ENCODE peak calls at places on chromosomes 5 and 9, in four cellular contexts. One of them, this sample, is unnamed.

GRCh38 chr5:35464757-35465156 is 152.9 kb upstream of the SPEF2 start:
- DNase-seq in ecto neural progenitor cell: no peak
- DNase-seq in nucleus accumbens: no peak
- DNase-seq in putamen: no peak
- DNase-seq in this sample: no peak

GRCh38 chr5:141422742-141423291 is 2.0 kb downstream of the PCDHGA11 start:
- DNase-seq in ecto neural progenitor cell: no peak
- DNase-seq in nucleus accumbens: no peak
- DNase-seq in putamen: no peak
- DNase-seq in this sample: no peak

GRCh38 chr9:115775669-115776068 is 377.9 kb upstream of the PAPPA start:
- DNase-seq in ecto neural progenitor cell: no peak
- DNase-seq in nucleus accumbens: no peak
- DNase-seq in putamen: no peak
- DNase-seq in this sample: no peak

GRCh38 chr9:35748858-35749514 is at the start of the genes GBA2 and RGP1:
- DNase-seq in ecto neural progenitor cell: peak; percentile 88
- DNase-seq in nucleus accumbens: peak; percentile 74
- DNase-seq in putamen: peak; percentile 86
- DNase-seq in this sample: no peak

GRCh38 chr5:32523625-32524024 is 61.7 kb upstream of the SUB1 start:
- DNase-seq in ecto neural progenitor cell: no peak
- DNase-seq in putamen: no peak
- DNase-seq in nucleus accumbens: no peak
- DNase-seq in this sample: no peak

GRCh38 chr9:37324261-37324683 is 98.2 kb upstream of the GRHPR start:
- DNase-seq in ecto neural progenitor cell: no peak
- DNase-seq in nucleus accumbens: peak; percentile 28
- DNase-seq in putamen: peak; percentile 29
- DNase-seq in this sample: no peak

GRCh38 chr9:134735441-134736175 is 94.0 kb downstream of the COL5A1 start:
- DNase-seq in putamen: no peak
- DNase-seq in nucleus accumbens: no peak
- DNase-seq in ecto neural progenitor cell: peak; percentile 59
- DNase-seq in this sample: no peak

GRCh38 chr9:74025402-74025894 is 471.7 kb upstream of the RORB start:
- DNase-seq in nucleus accumbens: no peak
- DNase-seq in ecto neural progenitor cell: no peak
- DNase-seq in putamen: no peak
- DNase-seq in this sample: no peak

GRCh38 chr5:170963521-170963920 is 101.7 kb downstream of the RANBP17 start:
- DNase-seq in ecto neural progenitor cell: no peak
- DNase-seq in nucleus accumbens: no peak
- DNase-seq in putamen: no peak
- DNase-seq in this sample: no peak

GRCh38 chr5:137142371-137143243 is 356.5 kb downstream of the SPOCK1 start:
- DNase-seq in ecto neural progenitor cell: no peak
- DNase-seq in nucleus accumbens: no peak
- DNase-seq in putamen: no peak
- DNase-seq in this sample: no peak

GRCh38 chr5:18798058-18798457 is 1163.8 kb downstream of the TAF11L14 start:
- DNase-seq in putamen: no peak
- DNase-seq in nucleus accumbens: no peak
- DNase-seq in ecto neural progenitor cell: no peak
- DNase-seq in this sample: no peak

GRCh38 chr9:127058645-127059021 is 63.8 kb downstream of the ANGPTL2 start:
- DNase-seq in ecto neural progenitor cell: no peak
- DNase-seq in putamen: no peak
- DNase-seq in nucleus accumbens: no peak
- DNase-seq in this sample: no peak

GRCh38 chr9:37565661-37566618 is 10.2 kb downstream of the FBXO10 start:
- DNase-seq in nucleus accumbens: no peak
- DNase-seq in putamen: no peak
- DNase-seq in ecto neural progenitor cell: no peak
- DNase-seq in this sample: no peak

GRCh38 chr9:23812673-23813072 is 13.4 kb downstream of the ELAVL2 start:
- DNase-seq in ecto neural progenitor cell: no peak
- DNase-seq in nucleus accumbens: no peak
- DNase-seq in putamen: no peak
- DNase-seq in this sample: no peak

GRCh38 chr5:45508155-45508554 is 188.0 kb downstream of the HCN1 start:
- DNase-seq in ecto neural progenitor cell: no peak
- DNase-seq in nucleus accumbens: no peak
- DNase-seq in putamen: no peak
- DNase-seq in this sample: no peak

GRCh38 chr5:71861682-71862457 is 142.8 kb downstream of the CARTPT start:
- DNase-seq in nucleus accumbens: no peak
- DNase-seq in putamen: no peak
- DNase-seq in ecto neural progenitor cell: no peak
- DNase-seq in this sample: no peak

GRCh38 chr9:77735515-77735914 is 87.4 kb upstream of the GNA14 start:
- DNase-seq in putamen: no peak
- DNase-seq in nucleus accumbens: no peak
- DNase-seq in ecto neural progenitor cell: no peak
- DNase-seq in this sample: no peak

GRCh38 chr5:141250576-141250975 is 5.4 kb downstream of the PCDHB15 start:
- DNase-seq in ecto neural progenitor cell: no peak
- DNase-seq in putamen: no peak
- DNase-seq in nucleus accumbens: no peak
- DNase-seq in this sample: no peak